ENCODE peak calls at places on chromosomes 16 and 17, in eight cellular contexts. S is cardiac septum; U is stimulated activated CD4-positive, alpha-beta T cell treated with anti-CD3 and anti-CD28 coated beads, Interleukin-2, amount 100 ng/mL, for 48 hours; W is stomach; R is left cardiac atrium; C is keratinocyte; H is activated T-cell treated with anti-CD3 and anti-CD28 coated beads for 1 hour; K is activated CD4-positive, alpha-beta T cell treated with anti-CD3 and anti-CD28 coated beads for 24 hours. P is an unnamed sample.

GRCh38 chr17:41486809-41487530 is 2.7 kb downstream of the KRT36 start:
- DNase-seq in S (peak; percentile 88), U (peak; percentile 38), W (peak; percentile 49), R (no peak), C (no peak), H (peak; percentile 3), K (peak; percentile 18), P (no peak)

GRCh38 chr16:49127103-49127502 is 154.5 kb downstream of the CBLN1 start:
- DNase-seq in S (no peak), U (no peak), W (no peak), R (no peak), C (no peak), H (no peak), K (no peak), P (no peak)

GRCh38 chr17:77501751-77502625 is 361.2 kb downstream of the SEC14L1 start:
- DNase-seq in S (peak; percentile 63), U (no peak), W (no peak), R (no peak), C (no peak), H (no peak), K (no peak), P (no peak)

GRCh38 chr16:16118337-16118736 is 105.0 kb downstream of the ABCC6 start:
- DNase-seq in S (no peak), U (no peak), W (no peak), R (no peak), C (no peak), H (no peak), K (no peak), P (no peak)

GRCh38 chr16:75476817-75477216 is 12.3 kb upstream of the TMEM170A start:
- DNase-seq in S (no peak), U (no peak), W (no peak), R (no peak), C (no peak), H (no peak), K (no peak), P (no peak)

GRCh38 chr16:9090101-9090959 is 1.1 kb upstream of the HAPSTR1 start:
- DNase-seq in S (peak; percentile 79), U (peak; percentile 37), W (peak; percentile 27), R (peak; percentile 57), C (no peak), H (peak; percentile 10), K (peak; percentile 12), P (peak; percentile 63)

GRCh38 chr17:63366238-63366561 is 79.9 kb downstream of the CYB561 start:
- DNase-seq in S (no peak), U (no peak), W (no peak), R (no peak), C (no peak), H (no peak), K (no peak), P (no peak)

GRCh38 chr17:8611135-8611534 is 19.4 kb downstream of the MYH10 start:
- DNase-seq in S (no peak), U (no peak), W (no peak), R (no peak), C (no peak), H (no peak), K (no peak), P (no peak)

GRCh38 chr16:22318690-22319358 is 21.6 kb downstream of the POLR3E start:
- DNase-seq in S (no peak), U (peak; percentile 64), W (peak; percentile 43), R (no peak), C (no peak), H (peak; percentile 58), K (peak; percentile 33), P (no peak)

GRCh38 chr16:81996664-81997529 is 14.4 kb downstream of the SDR42E1 start:
- DNase-seq in S (no peak), U (no peak), W (no peak), R (no peak), C (no peak), H (no peak), K (no peak), P (no peak)

GRCh38 chr16:57392694-57393093 is 11.9 kb upstream of the CCL17 start:
- DNase-seq in S (no peak), U (no peak), W (peak; percentile 63), R (no peak), C (no peak), H (no peak), K (no peak), P (no peak)

P was measured in mesothelial cell of epicardium.